ENCODE peak calls at places on chromosomes 3 and 15, in five cellular contexts. W is upper lobe of right lung, K is stomach, G is right cardiac atrium, X is left ventricle myocardium inferior. F is an unnamed sample. For H3K9me3, the result is how much of the 10 kb centered on the place peaks cover.

GRCh38 chr3:42451546-42452230 is 41.3 kb upstream of the LYZL4 start:
- DNase-seq in W (no peak), K (no peak), G (peak), X (no peak), F (peak)

GRCh38 chr15:68220967-68221366 is 8.6 kb downstream of the CLN6 start:
- DNase-seq in W (no peak), K (no peak), G (no peak), X (no peak), F (no peak)

GRCh38 chr3:189632238-189632637 is 1.0 kb downstream of the TP63 start:
- DNase-seq in W (no peak), K (no peak), G (no peak), X (no peak), F (no peak)

GRCh38 chr15:64460737-64461576 is 579 bp downstream of the ZNF609 start:
- DNase-seq in W (no peak), K (no peak), G (peak), X (no peak), F (peak)

GRCh38 chr3:182108351-182108750 is 396.6 kb downstream of the SOX2 start:
- DNase-seq in W (no peak), K (no peak), G (no peak), X (no peak), F (no peak)

GRCh38 chr15:43253431-43254403 is 13.0 kb downstream of the TGM5 start:
- DNase-seq in W (no peak), K (peak), G (no peak), X (no peak), F (peak)

GRCh38 chr3:34207826-34208225 is 409.4 kb downstream of the PDCD6IP start:
- DNase-seq in W (no peak), K (no peak), G (no peak), X (no peak), F (no peak)

GRCh38 chr15:74835312-74835823 is 7.6 kb downstream of the ULK3 start:
- DNase-seq in W (peak), K (peak), G (no peak), X (peak), F (peak)

GRCh38 chr3:42032693-42033349 is 58.3 kb upstream of the TRAK1 start:
- DNase-seq in W (peak), K (peak), G (peak), X (peak), F (peak)

GRCh38 chr3:46897031-46897430 is 19.5 kb downstream of the PTH1R start:
- DNase-seq in W (no peak), K (no peak), G (peak), X (peak), F (no peak)

GRCh38 chr15:67101981-67102929 is 36.9 kb downstream of the SMAD3 start:
- DNase-seq in W (no peak), K (no peak), G (no peak), X (no peak), F (no peak)

GRCh38 chr3:116815831-116816588 is 106.4 kb downstream of the TUSC7 start:
- DNase-seq in W (no peak), K (no peak), G (no peak), X (no peak), F (no peak)

GRCh38 chr15:63362196-63362595 is 19.4 kb downstream of the CA12 start:
- DNase-seq in W (peak), K (peak), G (peak), X (peak), F (peak)

GRCh38 chr15:77691607-77692006 is 58.9 kb upstream of the LINGO1 start:
- DNase-seq in W (no peak), K (no peak), G (no peak), X (no peak), F (no peak)

GRCh38 chr3:135622657-135623056 is 342.9 kb upstream of the PPP2R3A start:
- DNase-seq in W (no peak), K (no peak), G (no peak), X (no peak), F (no peak)

GRCh38 chr15:61653110-61653509 is 407.1 kb downstream of the VPS13C start:
- DNase-seq in W (no peak), K (peak), G (peak), X (peak), F (peak)

GRCh38 chr3:177498037-177498857 is 301.0 kb upstream of the TBL1XR1 start:
- DNase-seq in W (no peak), K (peak), G (no peak), X (no peak), F (no peak)

GRCh38 chr3:101414121-101414520 is 93.7 kb upstream of the IMPG2 start:
- DNase-seq in W (no peak), K (no peak), G (no peak), X (no peak), F (no peak)

GRCh38 chr3:100650651-100651611 is 41.5 kb downstream of the ADGRG7 start:
- DNase-seq in W (no peak), K (no peak), G (no peak), X (no peak), F (no peak)

GRCh38 chr15:59274126-59274970 is 67.7 kb downstream of the LDHAL6B start:
- DNase-seq in W (no peak), K (no peak), G (no peak), X (no peak), F (no peak)

GRCh38 chr15:77140220-77140619 is 69.3 kb upstream of the TSPAN3 start:
- DNase-seq in W (no peak), K (no peak), G (no peak), X (no peak), F (no peak)

GRCh38 chr3:72555714-72556113 is 292.5 kb downstream of the SHQ1 start:
- DNase-seq in W (no peak), K (no peak), G (no peak), X (no peak), F (no peak)

GRCh38 chr15:58517682-58518525 is 86.1 kb downstream of the LIPC start:
- DNase-seq in W (no peak), K (no peak), G (no peak), X (no peak), F (no peak)

GRCh38 chr15:66649235-66649984 is 52.6 kb upstream of the SMAD6 start:
- DNase-seq in W (no peak), K (no peak), G (no peak), X (no peak), F (no peak)

GRCh38 chr15:69090197-69090948 is 70.1 kb upstream of the GLCE start:
- DNase-seq in W (no peak), K (no peak), G (no peak), X (no peak), F (no peak)

GRCh38 chr3:138381413-138381901 is 33.1 kb downstream of the MRAS start:
- DNase-seq in W (peak), K (no peak), G (peak), X (peak), F (peak)

GRCh38 chr3:29427266-29428103 is 146.6 kb downstream of the RBMS3 start:
- DNase-seq in W (no peak), K (no peak), G (no peak), X (no peak), F (peak)

GRCh38 chr3:132418916-132419315 is 1.6 kb downstream of the DNAJC13 start:
- DNase-seq in W (no peak), K (no peak), G (no peak), X (no peak), F (no peak)

GRCh38 chr3:135966349-135966695 is 794 bp downstream of the PPP2R3A start:
- DNase-seq in W (no peak), K (no peak), G (no peak), X (no peak), F (no peak)

GRCh38 chr15:82650046-82650670 is 3.0 kb upstream of the CPEB1 start:
- DNase-seq in W (no peak), K (no peak), G (no peak), X (no peak), F (no peak)

GRCh38 chr15:30063829-30064559 is 18.8 kb upstream of the GOLGA8J start:
- DNase-seq in W (no peak), K (no peak), G (no peak), X (no peak), F (no peak)

GRCh38 chr15:86743283-86743903 is 663.7 kb downstream of the AGBL1 start:
- DNase-seq in W (no peak), K (peak), G (peak), X (peak), F (peak)

GRCh38 chr3:77186728-77187127 is 146.8 kb downstream of the ROBO2 start:
- DNase-seq in W (no peak), K (no peak), G (no peak), X (no peak), F (no peak)

GRCh38 chr15:74988007-74988800 is 7.2 kb upstream of the SCAMP5 start:
- DNase-seq in W (no peak), K (peak), G (no peak), X (no peak), F (no peak)

GRCh38 chr3:41362638-41363559 is 163.6 kb downstream of the CTNNB1 start:
- DNase-seq in W (no peak), K (no peak), G (peak), X (no peak), F (no peak)

GRCh38 chr3:179321585-179322322 is 1.1 kb upstream of the ZNF639 start:
- DNase-seq in W (no peak), K (no peak), G (no peak), X (no peak), F (no peak)

GRCh38 chr3:134651347-134652041 is 672 bp upstream of the KY start:
- DNase-seq in W (no peak), K (peak), G (no peak), X (peak), F (peak)

GRCh38 chr3:143795849-143796248 is 52.4 kb downstream of the SLC9A9 start:
- DNase-seq in W (no peak), K (no peak), G (no peak), X (no peak), F (no peak)

GRCh38 chr3:187789872-187790271 is 44.6 kb upstream of the BCL6 start:
- DNase-seq in W (no peak), K (no peak), G (no peak), X (no peak), F (no peak)

DNA sequence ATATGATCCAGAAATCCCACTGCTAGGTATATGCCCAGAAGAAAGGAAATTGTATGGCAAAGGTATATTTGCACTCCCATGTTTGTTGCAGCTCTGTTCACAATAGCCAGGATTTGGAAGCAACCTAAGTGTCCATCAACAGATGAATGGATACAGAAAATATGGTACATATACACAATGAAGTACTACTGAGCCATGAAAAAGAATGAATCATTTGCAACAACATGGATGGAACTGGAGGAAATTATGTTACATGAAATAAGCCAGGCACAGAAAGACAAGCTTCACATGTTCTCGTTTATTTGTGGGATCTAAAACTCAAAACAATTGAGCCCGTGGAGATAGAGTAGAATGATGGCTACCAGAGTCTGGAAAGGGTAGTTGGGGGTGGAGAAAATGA is 55.5 kb upstream of the BDH1 start:
- DNase-seq in W (no peak), K (no peak), G (no peak), X (no peak), F (no peak)
- H3K9me3 ChIP-seq in W (under half), K (under half), G (under half), X (under half), F (under half)

GRCh38 chr3:156533205-156533604 is 21.7 kb downstream of the SSR3 start:
- DNase-seq in W (no peak), K (no peak), G (no peak), X (no peak), F (no peak)
- H3K27ac ChIP-seq in W (no peak), K (peak), G (no peak), X (peak), F (no peak)

DNA sequence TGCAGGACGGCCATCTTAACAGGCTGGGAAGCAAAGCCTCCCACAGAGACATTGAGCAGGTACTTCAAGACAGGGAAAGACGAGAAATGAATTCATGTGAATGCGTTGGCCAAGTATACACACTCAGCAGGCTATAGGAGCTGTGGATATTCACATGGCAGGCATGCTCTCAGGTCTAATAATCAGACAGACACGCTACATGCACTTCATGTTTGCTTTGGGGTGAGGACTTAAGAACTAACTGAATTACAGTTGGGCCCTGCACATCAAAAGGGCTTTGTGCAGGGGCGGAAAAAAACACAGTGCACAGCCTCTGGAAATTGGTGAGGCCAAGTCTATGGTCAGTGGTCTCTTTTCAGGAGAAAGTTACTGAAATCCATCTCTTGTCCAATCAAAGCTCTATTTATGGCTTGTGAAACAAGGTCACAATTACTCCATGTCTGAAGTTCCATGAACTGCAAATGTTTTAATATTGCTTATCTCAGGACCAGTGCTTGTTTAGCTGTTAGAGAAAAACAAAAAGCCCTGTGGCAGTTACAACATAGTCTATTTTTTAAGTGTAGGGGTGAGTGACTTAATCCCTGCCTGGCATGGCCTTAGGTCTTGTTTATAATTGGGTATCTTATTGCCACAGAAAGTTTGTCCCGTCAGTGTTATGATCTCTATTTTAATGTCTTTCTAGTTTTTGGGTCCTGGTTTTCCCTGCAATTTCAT is 100.6 kb upstream of the GOLGA6L6 start:
- DNase-seq in W (no peak), K (no peak), G (no peak), X (no peak), F (no peak)
- H3K9me3 ChIP-seq in W (under half), K (under half), G (under half), X (under half), F (under half)

GRCh38 chr15:90222538-90222937 is 11.2 kb downstream of the CIB1 start:
- DNase-seq in W (no peak), K (no peak), G (no peak), X (no peak), F (no peak)

GRCh38 chr15:90219421-90220141 is 14.2 kb downstream of the CIB1 start:
- DNase-seq in W (no peak), K (no peak), G (peak), X (no peak), F (peak)

GRCh38 chr15:90217671-90218394 is 15.9 kb downstream of the CIB1 start:
- DNase-seq in W (no peak), K (no peak), G (no peak), X (no peak), F (no peak)

GRCh38 chr15:90223441-90224165 is 10.1 kb downstream of the CIB1 start:
- DNase-seq in W (no peak), K (no peak), G (no peak), X (no peak), F (no peak)

DNA sequence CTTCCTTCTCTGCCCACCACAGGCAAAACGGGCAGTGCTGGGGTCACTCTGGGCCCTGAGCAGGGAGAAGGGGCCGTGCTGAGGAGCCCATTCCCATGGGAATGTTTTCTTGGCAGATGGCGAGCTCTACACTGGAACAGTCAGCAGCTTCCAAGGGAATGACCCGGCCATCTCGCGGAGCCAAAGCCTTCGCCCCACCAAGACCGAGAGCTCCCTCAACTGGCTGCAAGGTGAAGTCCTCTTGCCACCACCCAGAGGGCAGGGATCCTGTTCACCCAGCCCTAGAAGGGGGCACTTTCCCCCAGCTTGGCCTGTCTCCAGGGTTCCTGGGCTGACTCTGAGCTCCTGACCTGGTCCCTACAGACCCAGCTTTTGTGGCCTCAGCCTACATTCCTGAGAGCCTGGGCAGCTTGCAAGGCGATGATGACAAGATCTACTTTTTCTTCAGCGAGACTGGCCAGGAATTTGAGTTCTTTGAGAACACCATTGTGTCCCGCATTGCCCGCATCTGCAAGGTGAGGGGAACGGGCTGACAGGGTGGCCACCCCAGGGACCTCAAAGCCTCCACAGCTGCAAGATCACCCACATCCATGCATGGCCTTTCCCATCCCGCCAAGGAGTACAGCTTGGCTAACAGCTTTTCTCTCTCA is 12.4 kb downstream of the CIB1 start:
- DNase-seq in W (peak), K (peak), G (peak), X (peak), F (peak)
- H3K27ac ChIP-seq in W (no peak), K (peak), G (no peak), X (peak), F (peak)

DNA sequence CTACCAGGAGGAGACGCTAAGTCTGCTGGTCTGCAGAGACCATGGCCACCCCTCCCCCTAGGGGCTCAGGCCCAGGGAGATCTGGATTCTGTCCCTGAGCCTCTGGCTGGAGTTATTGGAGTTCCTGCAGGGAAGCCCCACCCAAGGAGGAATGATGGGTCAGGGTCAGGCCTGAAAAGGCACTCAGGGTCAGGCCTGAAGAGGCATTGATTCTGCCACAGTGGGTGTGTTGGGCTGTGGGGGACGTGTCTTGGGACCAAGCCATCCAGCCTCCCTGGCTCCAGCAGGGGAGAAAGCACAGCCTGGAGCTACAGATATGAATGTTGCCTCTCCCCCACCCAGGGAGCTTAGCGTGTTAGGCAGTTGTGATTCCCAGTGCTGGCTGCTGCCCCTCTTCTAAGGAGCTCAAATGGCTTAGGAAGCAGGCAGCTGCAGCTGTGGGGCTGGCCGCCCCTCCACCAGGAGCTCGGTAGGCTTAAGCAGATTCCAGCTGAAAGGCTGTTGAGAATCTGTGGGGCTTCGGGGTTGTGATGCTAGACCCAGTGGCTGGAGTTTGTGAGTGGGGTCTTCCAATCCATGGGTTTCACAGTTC is 176.7 kb downstream of the CHL1 start:
- DNase-seq in W (no peak), K (no peak), G (no peak), X (no peak), F (no peak)
- H3K9me3 ChIP-seq in W (under half), K (under half), G (under half), X (under half), F (under half)

DNA sequence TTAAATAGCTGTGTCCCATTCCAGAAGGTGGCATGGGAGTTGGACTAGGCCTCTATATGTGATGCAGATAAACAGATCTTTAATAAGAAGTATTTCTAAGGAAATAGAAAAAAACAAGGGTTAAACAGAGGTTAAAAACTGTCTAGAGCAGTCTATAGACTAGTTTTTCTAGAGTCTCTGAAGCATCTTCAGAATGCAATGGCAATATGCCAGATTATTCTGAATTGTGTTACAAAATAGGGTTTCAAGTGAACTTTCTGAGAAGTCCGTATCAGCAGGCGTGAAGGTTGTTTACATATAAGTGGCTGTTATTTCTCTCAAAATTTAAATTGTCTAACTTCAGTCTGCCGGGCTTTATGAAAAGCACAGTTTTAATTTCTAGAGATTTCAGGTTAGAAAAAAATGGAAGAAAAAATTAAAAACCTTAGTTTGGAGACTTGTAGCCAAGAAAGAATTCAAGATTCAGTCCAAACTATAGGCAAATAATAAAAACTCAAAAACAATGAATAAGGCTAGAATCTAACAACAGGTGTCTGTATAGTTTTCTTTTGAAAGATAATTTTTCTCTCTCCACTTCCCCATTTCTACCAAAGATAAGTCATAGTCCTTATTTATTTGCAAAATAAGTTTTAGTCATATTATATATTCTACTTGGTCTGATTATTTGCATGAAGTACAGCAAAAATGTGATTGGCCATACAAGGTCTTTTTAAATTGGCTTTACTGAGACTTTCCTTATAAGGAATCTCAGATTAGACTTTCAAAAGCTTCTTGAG is 55.2 kb downstream of the OSTN start:
- DNase-seq in W (no peak), K (no peak), G (no peak), X (no peak), F (no peak)
- H3K27ac ChIP-seq in W (no peak), K (no peak), G (no peak), X (no peak), F (no peak)

GRCh38 chr3:6721496-6721895 is 139.4 kb upstream of the GRM7 start:
- DNase-seq in W (no peak), K (no peak), G (no peak), X (no peak), F (no peak)
- H3K9me3 ChIP-seq in W (under half), K (under half), G (under half), X (under half), F (under half)